ENCODE peak calls at places on chromosomes 4 and X, in seven cellular contexts. F is astrocyte; Y is DND-41; A is stimulated activated CD8-positive, alpha-beta memory T cell treated with anti-CD3 and anti-CD28 coated beads, Interleukin-15, amount 100 ng/mL, for 24 hours; H is ureter; X is activated CD4-positive, alpha-beta T cell treated with anti-CD3 and anti-CD28 coated beads, Interleukin-2, amount 50 U/mL, for 24 hours; L is pancreas. G is an unnamed sample.

GRCh38 chrX:153925387-153925738 is 701 bp downstream of the ARHGAP4 start:
- DNase-seq in F (no peak), Y (no peak), A (no peak), H (no peak), X (no peak), L (no peak), G (no peak)

GRCh38 chr4:67933755-67934154 is 29.5 kb downstream of the TMPRSS11A start:
- DNase-seq in F (peak), Y (no peak), A (no peak), H (no peak), X (no peak), L (no peak), G (no peak)

GRCh38 chr4:20506827-20507226 is 193.4 kb upstream of the PACRGL start:
- DNase-seq in F (peak), Y (no peak), A (no peak), H (no peak), X (no peak), L (no peak), G (no peak)

GRCh38 chr4:141395246-141395830 is 174.6 kb downstream of the ZNF330 start:
- DNase-seq in F (peak), Y (no peak), A (no peak), H (no peak), X (no peak), L (no peak), G (no peak)

GRCh38 chr4:1171306-1172227 is 816 bp downstream of the SPON2 start:
- DNase-seq in F (no peak), Y (no peak), A (no peak), H (no peak), X (no peak), L (no peak), G (no peak)

GRCh38 chr4:6396696-6397236 is 75.6 kb downstream of the PPP2R2C start:
- DNase-seq in F (no peak), Y (no peak), A (no peak), H (no peak), X (no peak), L (no peak), G (no peak)

GRCh38 chrX:24465524-24465850 is 401 bp downstream of the PDK3 start:
- DNase-seq in F (no peak), Y (no peak), A (no peak), H (no peak), X (no peak), L (no peak), G (no peak)

GRCh38 chr4:853416-853781 is 27.5 kb upstream of the CPLX1 start:
- DNase-seq in F (no peak), Y (no peak), A (no peak), H (no peak), X (no peak), L (no peak), G (no peak)

GRCh38 chr4:100348472-100348871 is 158.2 kb upstream of the DDIT4L start:
- DNase-seq in F (peak), Y (no peak), A (no peak), H (no peak), X (no peak), L (no peak), G (no peak)

GRCh38 chr4:174549696-174550095 is 27.4 kb upstream of the HPGD start:
- DNase-seq in F (no peak), Y (no peak), A (no peak), H (no peak), X (no peak), L (no peak), G (no peak)

GRCh38 chrX:51336584-51336983 is 4.0 kb downstream of the NUDT10 start:
- DNase-seq in F (peak), Y (peak), A (no peak), H (no peak), X (peak), L (peak), G (no peak)

GRCh38 chr4:15400911-15401671 is 26.7 kb upstream of the C1QTNF7 start:
- DNase-seq in F (peak), Y (peak), A (no peak), H (peak), X (no peak), L (no peak), G (no peak)

GRCh38 chrX:72052415-72053090 is 79.2 kb downstream of the RTL5 start:
- DNase-seq in F (peak), Y (no peak), A (no peak), H (peak), X (no peak), L (no peak), G (no peak)

GRCh38 chr4:70734168-70734954 is 12.6 kb downstream of the RUFY3 start:
- DNase-seq in F (peak), Y (peak), A (no peak), H (no peak), X (peak), L (no peak), G (no peak)

GRCh38 chr4:19927381-19927780 is 324.3 kb upstream of the SLIT2 start:
- DNase-seq in F (peak), Y (no peak), A (no peak), H (no peak), X (no peak), L (no peak), G (no peak)

GRCh38 chr4:8851321-8852117 is 20.1 kb downstream of the HMX1 start:
- DNase-seq in F (no peak), Y (no peak), A (no peak), H (no peak), X (no peak), L (no peak), G (no peak)

GRCh38 chr4:8345053-8345945 is 75.7 kb downstream of the HTRA3 start:
- DNase-seq in F (no peak), Y (no peak), A (no peak), H (no peak), X (no peak), L (no peak), G (no peak)

GRCh38 chr4:160299608-160300007 is 1196.7 kb downstream of the RAPGEF2 start:
- DNase-seq in F (no peak), Y (no peak), A (no peak), H (no peak), X (no peak), L (no peak), G (no peak)

GRCh38 chr4:144740316-144740715 is 94.4 kb downstream of the HHIP start:
- DNase-seq in F (peak), Y (no peak), A (no peak), H (no peak), X (no peak), L (no peak), G (no peak)

GRCh38 chrX:73832319-73832718 is 269.3 kb downstream of the CHIC1 start:
- DNase-seq in F (no peak), Y (no peak), A (no peak), H (no peak), X (no peak), L (no peak), G (no peak)

GRCh38 chr4:165204462-165204830 is 2.9 kb upstream of the KLHL2 start:
- DNase-seq in F (peak), Y (no peak), A (no peak), H (no peak), X (peak), L (no peak), G (no peak)

GRCh38 chr4:140930556-140930955 is 174.4 kb upstream of the TBC1D9 start:
- DNase-seq in F (no peak), Y (no peak), A (no peak), H (no peak), X (no peak), L (no peak), G (no peak)

GRCh38 chr4:156291317-156291716 is 337.7 kb upstream of the CTSO start:
- DNase-seq in F (peak), Y (no peak), A (no peak), H (no peak), X (no peak), L (no peak), G (no peak)

GRCh38 chrX:118536204-118536603 is 40.6 kb downstream of the DOCK11 start:
- DNase-seq in F (no peak), Y (no peak), A (no peak), H (no peak), X (no peak), L (no peak), G (no peak)

GRCh38 chrX:68490644-68491043 is 8.2 kb upstream of the YIPF6 start:
- DNase-seq in F (no peak), Y (no peak), A (no peak), H (no peak), X (no peak), L (no peak), G (no peak)

GRCh38 chr4:30989508-30989907 is 269.3 kb downstream of the PCDH7 start:
- DNase-seq in F (no peak), Y (no peak), A (no peak), H (no peak), X (no peak), L (no peak), G (no peak)

GRCh38 chr4:89101256-89102161 is 9.8 kb upstream of the TIGD2 start:
- DNase-seq in F (no peak), Y (no peak), A (no peak), H (no peak), X (no peak), L (no peak), G (no peak)

GRCh38 chr4:78645853-78646757 is 94.5 kb downstream of the ANXA3 start:
- DNase-seq in F (peak), Y (no peak), A (no peak), H (peak), X (no peak), L (peak), G (no peak)

GRCh38 chrX:39331062-39331704 is 529.9 kb downstream of the MID1IP1 start:
- DNase-seq in F (peak), Y (no peak), A (no peak), H (no peak), X (peak), L (no peak), G (no peak)

G was measured in mesothelial cell of epicardium.